ENCODE peak calls at places on chromosomes 4 and X, in eight cellular contexts. M, G, Z, P, N, J, B and K are unnamed samples.
A peak's percentile ranks its signal among the peaks of the same experiment; 100 is the strongest.

GRCh38 chrX:69280956-69281355 is 115.7 kb upstream of the PJA1 start:
- DNase-seq in N (no peak), Z (no peak), P (no peak), M (no peak), J (no peak), B (no peak), G (no peak), K (no peak)

GRCh38 chr4:173360587-173361221 is 10.1 kb upstream of the SAP30 start:
- DNase-seq in B (no peak), N (no peak), P (no peak), J (peak; percentile 18), M (peak; percentile 8), Z (no peak), G (no peak), K (no peak)

GRCh38 chr4:138561906-138562305 is 319.8 kb upstream of the SLC7A11 start:
- DNase-seq in N (no peak), M (no peak), G (no peak), J (no peak), P (peak; percentile 31), Z (no peak), B (no peak), K (no peak)

GRCh38 chrX:123348468-123348867 is 164.4 kb downstream of the GRIA3 start:
- DNase-seq in B (no peak), Z (no peak), M (no peak), P (no peak), G (no peak), J (no peak), N (no peak), K (no peak)

GRCh38 chr4:76219299-76220055 is 5.9 kb upstream of the SCARB2 start:
- DNase-seq in M (no peak), B (no peak), J (no peak), P (no peak), Z (no peak), N (no peak), G (no peak), K (no peak)

GRCh38 chr4:78551420-78552351 is at the start of gene ANXA3:
- DNase-seq in M (peak; percentile 57), P (peak; percentile 66), J (no peak), N (no peak), B (peak; percentile 72), G (no peak), Z (no peak), K (no peak)

GRCh38 chr4:82044141-82044993 is 329.4 kb downstream of the HNRNPD start:
- DNase-seq in B (peak; percentile 34), J (no peak), N (peak; percentile 5), M (no peak), Z (no peak), G (no peak), P (peak; percentile 37), K (no peak)

GRCh38 chr4:151104621-151105020 is 5.2 kb downstream of the RPS3A start:
- DNase-seq in J (no peak), N (no peak), M (no peak), B (no peak), Z (no peak), P (no peak), G (no peak), K (no peak)

GRCh38 chrX:152824841-152825374 is 5.6 kb downstream of the CETN2 start:
- DNase-seq in B (no peak), P (no peak), J (no peak), G (no peak), Z (no peak), N (no peak), M (no peak), K (peak; percentile 12)

GRCh38 chr4:155899891-155900290 is 3.6 kb upstream of the TDO2 start:
- DNase-seq in B (no peak), Z (no peak), P (no peak), N (no peak), J (no peak), M (no peak), G (no peak), K (no peak)

DNA sequence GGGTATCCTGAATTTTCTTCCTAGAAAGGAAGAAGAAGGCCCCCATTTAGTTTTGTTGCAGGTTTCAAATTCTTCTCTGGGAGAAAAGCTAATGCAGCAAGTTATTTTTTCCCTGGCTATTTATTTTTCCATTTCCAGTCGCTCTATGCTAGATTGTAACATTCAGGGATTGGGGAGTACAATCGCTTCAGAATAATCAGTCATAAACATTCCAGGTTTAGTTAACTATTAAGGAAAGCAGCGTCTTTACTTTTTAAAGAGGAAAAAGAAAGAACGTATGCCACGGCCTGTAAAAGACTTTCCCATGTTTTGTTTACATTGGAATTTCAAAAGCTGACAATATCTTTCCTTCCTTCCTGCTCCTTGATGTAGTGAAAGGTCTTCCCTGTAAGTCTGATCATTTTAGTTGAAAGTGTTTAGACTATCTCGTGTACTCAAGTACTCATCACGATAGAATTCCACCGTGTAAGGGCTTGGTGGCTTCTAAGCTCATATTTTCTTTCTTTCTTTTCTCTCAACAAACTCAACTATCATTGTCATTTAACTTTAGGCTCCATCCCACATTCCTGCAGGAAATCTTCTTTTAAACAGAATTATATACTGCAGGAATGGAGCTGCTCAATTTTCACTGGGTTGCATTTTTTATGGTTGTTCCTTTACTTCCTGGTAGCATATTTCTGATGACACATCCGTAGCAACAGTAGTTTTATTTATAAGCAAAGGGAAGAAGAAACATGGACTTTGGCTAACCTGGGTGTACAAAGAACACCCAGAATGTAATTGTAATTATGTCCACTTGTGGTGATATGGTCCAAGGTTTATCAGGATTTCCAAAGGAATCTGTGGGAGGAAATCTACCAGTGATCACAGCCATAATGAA is 213.1 kb upstream of the FAT1 start:
- DNase-seq in M (peak; percentile 71), J (no peak), Z (no peak), G (no peak), B (no peak), P (no peak), N (no peak), K (peak; percentile 69)
- H3K27ac ChIP-seq in M (peak overlapping the region; percentile 70), J (no peak overlapping the region), Z (no peak overlapping the region), G (no peak overlapping the region), B (no peak overlapping the region), P (peak overlapping the region; percentile 25), N (no peak overlapping the region), K (peak overlapping the region; percentile 81)

DNA sequence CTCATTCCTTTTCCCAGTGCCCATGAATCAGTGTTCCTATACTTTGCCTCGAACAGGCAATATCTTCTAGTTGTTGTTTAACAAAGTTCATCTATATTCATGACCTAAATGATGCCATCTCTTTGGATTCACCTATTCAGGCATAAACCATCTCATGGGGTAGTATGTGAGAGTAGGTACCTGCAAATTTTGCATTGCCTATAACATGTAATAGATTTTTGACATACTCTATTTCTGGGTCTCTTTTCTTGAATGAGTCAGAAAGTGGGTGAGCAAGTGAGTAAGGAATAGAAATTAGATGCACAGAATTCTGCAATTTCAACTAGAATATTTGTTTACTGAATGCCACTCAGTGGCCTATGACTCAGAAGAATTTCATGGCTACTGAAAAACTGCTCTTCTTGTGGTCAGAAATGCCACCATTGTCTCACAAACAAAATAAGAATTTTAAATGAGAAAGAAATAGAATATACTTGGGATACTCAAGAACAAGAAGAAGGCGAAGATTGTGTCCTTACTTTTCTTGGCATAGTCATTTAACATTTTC is 86.7 kb downstream of the HHIP start:
- DNase-seq in J (no peak), M (no peak), Z (no peak), B (no peak), G (no peak), P (no peak), N (no peak), K (no peak)
- H3K27ac ChIP-seq in J (no peak overlapping the region), M (no peak overlapping the region), Z (peak overlapping the region; percentile 29), B (no peak overlapping the region), G (no peak overlapping the region), P (no peak overlapping the region), N (no peak overlapping the region), K (no peak overlapping the region)

GRCh38 chr4:38590017-38590416 is 74.0 kb upstream of the KLF3 start:
- DNase-seq in J (no peak), Z (no peak), B (no peak), P (no peak), N (no peak), M (no peak), G (no peak), K (no peak)

GRCh38 chr4:38591617-38592337 is 72.2 kb upstream of the KLF3 start:
- DNase-seq in M (no peak), J (no peak), N (no peak), B (no peak), P (no peak), Z (no peak), G (no peak), K (no peak)
- H3K27ac ChIP-seq in M (no peak overlapping the region), J (no peak overlapping the region), N (no peak overlapping the region), B (no peak overlapping the region), P (no peak overlapping the region), Z (no peak overlapping the region), G (no peak overlapping the region), K (no peak overlapping the region)

GRCh38 chrX:63784346-63784901 is 590 bp downstream of the ARHGEF9 start:
- DNase-seq in Z (no peak), G (no peak), J (no peak), P (peak; percentile 13), B (no peak), M (no peak), N (no peak), K (no peak)
- H3K27ac ChIP-seq in Z (no peak overlapping the region), G (no peak overlapping the region), J (no peak overlapping the region), P (peak overlapping the region; percentile 59), B (no peak overlapping the region), M (no peak overlapping the region), N (no peak overlapping the region), K (no peak overlapping the region)

DNA sequence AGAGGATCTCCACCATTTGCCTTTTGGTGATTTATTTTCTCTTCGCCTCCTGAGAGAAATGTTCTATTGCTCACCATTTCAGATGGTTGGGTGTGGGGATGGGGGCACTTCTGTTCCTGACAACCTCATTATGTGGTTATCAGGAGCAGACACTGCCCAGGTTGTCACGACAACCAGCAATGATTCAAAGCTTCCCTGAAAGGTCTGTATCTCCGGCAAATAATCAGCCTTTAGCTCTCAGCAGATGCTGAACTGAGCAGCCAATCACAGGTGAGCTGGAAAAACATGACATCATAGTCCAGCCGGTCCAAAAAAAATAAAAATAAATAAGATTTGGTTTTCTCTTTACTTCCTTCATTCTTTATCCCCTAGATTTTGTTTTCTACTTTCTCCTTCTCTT is 5.5 kb upstream of the PAK3 start:
- DNase-seq in P (no peak), M (no peak), G (no peak), B (peak; percentile 45), N (no peak), J (no peak), Z (no peak), K (no peak)
- H3K27ac ChIP-seq in P (no peak overlapping the region), M (no peak overlapping the region), G (no peak overlapping the region), B (peak overlapping the region; percentile 93), N (no peak overlapping the region), J (no peak overlapping the region), Z (no peak overlapping the region), K (no peak overlapping the region)